ENCODE peak calls at places on chromosomes 7 and 10, in nine cellular contexts. N is uterus, M is BE2C, Y is lower lobe of right lung, Z is colonic mucosa, G is tibial nerve, J is OCI-LY7, R is fibroblast of lung, V is cardiac muscle cell. P is an unnamed sample.

GRCh38 chr7:105304040-105304895 is 84.5 kb downstream of the SRPK2 start:
- DNase-seq in V (peak; percentile 61), Z (no peak), R (peak; percentile 67), M (no peak), G (no peak), J (no peak), Y (no peak), N (no peak), P (no peak)

GRCh38 chr10:130362308-130362761 is 226.1 kb downstream of the GLRX3 start:
- DNase-seq in M (no peak), J (no peak), R (no peak), G (no peak), N (no peak), Z (no peak), Y (no peak), V (no peak), P (no peak)

GRCh38 chr10:6536102-6536501 is 44.0 kb downstream of the PRKCQ start:
- DNase-seq in J (no peak), G (no peak), M (no peak), R (no peak), V (no peak), Z (no peak), Y (no peak), N (no peak), P (no peak)

GRCh38 chr7:44056681-44057080 is 8.7 kb downstream of the PGAM2 start:
- DNase-seq in Y (no peak), N (peak; percentile 11), Z (no peak), G (no peak), V (no peak), R (no peak), J (no peak), M (no peak), P (no peak)

GRCh38 chr7:84394219-84394618 is 199.6 kb upstream of the SEMA3A start:
- DNase-seq in Z (no peak), J (no peak), V (no peak), N (no peak), R (no peak), G (no peak), Y (no peak), M (no peak), P (no peak)

GRCh38 chr10:78169214-78169613 is 135.6 kb downstream of the RPS24 start:
- DNase-seq in Z (no peak), R (no peak), N (no peak), M (no peak), G (no peak), V (no peak), Y (no peak), J (no peak), P (no peak)

GRCh38 chr7:47535033-47535703 is 46.7 kb downstream of the TNS3 start:
- DNase-seq in Z (no peak), Y (no peak), G (no peak), M (no peak), V (peak; percentile 21), N (no peak), J (no peak), R (peak; percentile 54), P (no peak)

GRCh38 chr10:78754269-78755074 is 314.3 kb upstream of the ZMIZ1 start:
- DNase-seq in J (no peak), Z (no peak), M (no peak), N (no peak), R (peak; percentile 81), V (peak; percentile 95), Y (no peak), G (no peak), P (no peak)

GRCh38 chr10:124521429-124521871 is 59.8 kb downstream of the LHPP start:
- DNase-seq in V (no peak), M (no peak), N (no peak), Z (no peak), G (no peak), R (no peak), Y (peak; percentile 28), J (no peak), P (no peak)

GRCh38 chr7:5591547-5591899 is 167.9 kb upstream of the TNRC18 start:
- DNase-seq in Z (no peak), N (no peak), V (peak; percentile 92), R (peak; percentile 62), J (no peak), G (no peak), Y (no peak), M (no peak), P (no peak)

GRCh38 chr7:468681-469590 is 50.7 kb downstream of the PDGFA start:
- DNase-seq in M (no peak), R (no peak), Y (no peak), G (no peak), J (no peak), N (peak; percentile 9), V (no peak), Z (no peak), P (peak; percentile 9)

GRCh38 chr7:20402297-20403230 is 71.9 kb downstream of the ITGB8 start:
- DNase-seq in G (no peak), N (no peak), V (peak; percentile 21), R (peak; percentile 41), Z (no peak), Y (no peak), M (no peak), J (no peak), P (no peak)

GRCh38 chr7:117036836-117037235 is 83.5 kb downstream of the ST7 start:
- DNase-seq in N (no peak), Z (no peak), R (no peak), M (no peak), G (no peak), V (no peak), Y (no peak), J (no peak), P (no peak)

GRCh38 chr7:101862280-101863220 is 45.1 kb downstream of the CUX1 start:
- DNase-seq in J (peak; percentile 59), R (peak; percentile 34), G (no peak), Y (no peak), M (no peak), Z (no peak), V (no peak), N (no peak), P (no peak)

GRCh38 chr7:94344826-94345225 is 49.9 kb upstream of the COL1A2 start:
- DNase-seq in R (peak; percentile 36), J (no peak), Z (no peak), N (no peak), Y (no peak), G (no peak), M (no peak), V (peak; percentile 58), P (no peak)

GRCh38 chr7:20193873-20194272 is 23.3 kb downstream of the MACC1 start:
- DNase-seq in M (no peak), J (no peak), Z (no peak), G (no peak), V (no peak), N (no peak), Y (no peak), R (no peak), P (no peak)

GRCh38 chr7:96591900-96592676 is 117.6 kb downstream of the SEM1 start:
- DNase-seq in Y (no peak), M (no peak), V (no peak), N (no peak), R (no peak), Z (no peak), J (no peak), G (no peak), P (no peak)

GRCh38 chr10:119078422-119079179 is 2.0 kb downstream of the EIF3A start:
- DNase-seq in M (no peak), V (no peak), Z (no peak), N (no peak), Y (no peak), R (no peak), G (no peak), J (no peak), P (no peak)

GRCh38 chr10:1201010-1201807 is 145.0 kb downstream of the WDR37 start:
- DNase-seq in V (no peak), M (no peak), R (no peak), Y (no peak), G (no peak), N (no peak), J (no peak), Z (peak; percentile 10), P (no peak)

GRCh38 chr7:78099715-78100477 is 301.3 kb downstream of the PHTF2 start:
- DNase-seq in Z (no peak), R (peak; percentile 4), Y (no peak), M (no peak), N (no peak), V (peak; percentile 8), G (no peak), J (no peak), P (no peak)
- TF ChIP-seq CTCF in Z (no peak), R (no peak), Y (no peak), M (no peak), N (no peak), V (no peak), G (no peak), J (no peak), P (no peak)

DNA sequence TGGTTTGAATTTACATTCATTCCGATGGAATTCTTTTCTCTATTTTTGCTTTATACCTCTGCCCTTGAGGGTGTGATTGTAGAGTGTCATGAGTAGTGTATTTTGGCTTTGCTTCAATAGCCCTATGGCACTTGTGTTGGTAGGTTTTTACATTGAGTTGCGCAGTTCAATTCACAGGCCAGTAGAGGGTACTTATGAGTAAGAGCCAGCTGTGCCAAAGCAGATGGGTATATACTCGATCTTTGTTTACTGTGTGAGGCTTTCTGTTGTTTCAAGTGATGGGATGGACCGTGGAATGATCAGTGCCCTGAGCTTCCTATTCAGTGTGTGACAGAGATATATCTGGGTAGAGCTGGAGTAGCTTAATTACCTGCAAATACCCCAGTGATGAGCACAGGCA is 4.3 kb upstream of the AKR1C3 start:
- DNase-seq in Y (no peak), M (peak; percentile 8), N (no peak), G (no peak), R (peak; percentile 40), V (peak; percentile 49), J (peak; percentile 11), Z (no peak), P (no peak)
- TF ChIP-seq CTCF in Y (peak; percentile 40), M (peak; percentile 63), N (no peak), G (no peak), R (peak; percentile 35), V (peak; percentile 51), J (peak; percentile 63), Z (peak; percentile 21), P (no peak)

DNA sequence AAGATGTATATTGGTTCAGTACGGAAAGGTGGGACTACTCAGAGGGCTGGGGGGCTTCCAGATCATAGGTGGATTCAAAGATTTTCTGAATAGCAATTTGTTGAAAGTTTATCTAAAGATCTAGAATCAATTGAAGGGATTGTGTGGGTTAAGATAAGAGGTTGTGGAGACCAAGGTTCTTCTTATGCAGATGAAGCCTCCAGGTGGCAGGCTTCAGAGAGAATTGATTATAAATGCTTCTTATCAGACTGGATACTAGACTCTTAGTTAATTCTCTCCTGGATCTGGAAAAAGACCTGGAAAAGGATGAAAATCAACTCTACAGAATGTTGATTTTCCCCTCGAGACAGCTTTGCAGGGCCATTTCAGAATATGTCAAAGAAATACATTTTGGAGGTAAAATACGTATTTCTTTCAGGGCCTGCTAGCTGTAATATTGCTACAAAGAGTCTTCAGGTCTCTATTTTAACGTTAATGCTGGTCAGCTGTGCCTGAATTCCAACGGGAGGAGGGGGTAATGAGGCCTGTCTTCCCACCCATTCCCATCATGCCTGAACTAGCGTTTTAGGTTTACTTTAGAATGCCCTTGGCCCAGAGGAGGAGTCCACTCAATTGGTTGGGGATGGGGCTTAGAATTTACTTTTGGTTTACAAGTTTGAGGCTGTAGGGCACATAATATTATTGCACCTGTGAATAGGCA is 12.8 kb upstream of the GPR15LG start:
- DNase-seq in J (no peak), Y (no peak), G (no peak), Z (no peak), M (no peak), N (no peak), R (no peak), V (no peak), P (no peak)
- TF ChIP-seq CTCF in J (peak; percentile 39), Y (no peak), G (no peak), Z (no peak), M (no peak), N (no peak), R (no peak), V (no peak), P (no peak)

GRCh38 chr10:70542565-70542938 is 60.0 kb downstream of the PRF1 start:
- DNase-seq in N (no peak), G (no peak), J (no peak), M (no peak), R (peak; percentile 29), Z (no peak), Y (no peak), V (peak; percentile 24), P (no peak)
- TF ChIP-seq CTCF in N (no peak), G (no peak), J (peak; percentile 55), M (peak; percentile 17), R (peak; percentile 6), Z (no peak), Y (no peak), V (peak; percentile 24), P (no peak)

P was measured in dorsolateral prefrontal cortex.